ENCODE peak calls at places on chromosomes 3 and 15, in five cellular contexts. R, I, A, O and H are unnamed samples.

GRCh38 chr3:175066617-175067415 is 207.7 kb downstream of the NAALADL2 start:
- DNase-seq in R (no peak), I (no peak), A (no peak), O (no peak), H (no peak)

GRCh38 chr3:12436514-12437222 is 47.6 kb upstream of the TSEN2 start:
- DNase-seq in R (no peak), I (no peak), A (no peak), O (no peak), H (no peak)

GRCh38 chr3:188673509-188674239 is 498.1 kb upstream of the TPRG1 start:
- DNase-seq in R (no peak), I (no peak), A (no peak), O (no peak), H (no peak)

GRCh38 chr3:10546181-10546624 is 40.8 kb upstream of the ATP2B2 start:
- DNase-seq in R (no peak), I (no peak), A (no peak), O (no peak), H (peak; percentile 56)

GRCh38 chr3:39329493-39329892 is at the start of gene CCR8:
- DNase-seq in R (no peak), I (no peak), A (no peak), O (no peak), H (no peak)

GRCh38 chr15:68576253-68577236 is 2.2 kb upstream of the CORO2B start:
- DNase-seq in R (no peak), I (no peak), A (no peak), O (peak; percentile 39), H (no peak)

GRCh38 chr3:116067275-116067674 is 378.0 kb downstream of the LSAMP start:
- DNase-seq in R (no peak), I (no peak), A (no peak), O (no peak), H (no peak)

GRCh38 chr15:22903961-22904534 is 65.6 kb downstream of the NIPA2 start:
- DNase-seq in R (no peak), I (no peak), A (no peak), O (no peak), H (no peak)

GRCh38 chr3:191051037-191051436 is 148.0 kb upstream of the OSTN start:
- DNase-seq in R (no peak), I (no peak), A (no peak), O (no peak), H (no peak)

DNA sequence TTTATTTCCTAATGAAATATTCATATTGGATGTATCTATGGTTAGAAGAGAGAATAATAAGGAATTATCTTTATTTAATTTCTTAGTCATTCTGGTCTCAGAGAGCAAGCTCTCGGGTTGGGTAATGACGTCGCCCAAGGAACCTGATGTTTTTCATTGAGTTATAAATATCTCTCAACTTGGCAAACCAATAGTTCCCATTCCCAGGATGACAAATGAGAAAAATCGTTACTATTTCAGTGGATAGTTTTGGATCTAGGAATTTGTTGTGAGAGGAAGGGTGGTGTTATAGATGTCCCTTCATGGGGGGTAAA is 162.9 kb upstream of the NR2E3 start:
- DNase-seq in R (no peak), I (no peak), A (no peak), O (no peak), H (no peak)
- H3K27ac ChIP-seq in R (no peak overlapping the region), I (no peak overlapping the region), A (no peak overlapping the region), O (no peak overlapping the region), H (no peak overlapping the region)

GRCh38 chr3:114722530-114722929 is 424.6 kb downstream of the ZBTB20 start:
- DNase-seq in R (no peak), I (no peak), A (no peak), O (no peak), H (no peak)
- H3K4me1 ChIP-seq in R (peaks cover 7% of the 10 kb centered on the region), I (peaks cover 31% of the 10 kb centered on the region), A (no peaks in the 10 kb centered on the region), O (peaks cover 14% of the 10 kb centered on the region), H (peaks cover 7% of the 10 kb centered on the region)

GRCh38 chr15:57057134-57057930 is 138.9 kb downstream of the TCF12 start:
- DNase-seq in R (no peak), I (no peak), A (no peak), O (no peak), H (no peak)

GRCh38 chr15:57060799-57061198 is 142.4 kb downstream of the TCF12 start:
- DNase-seq in R (no peak), I (no peak), A (no peak), O (no peak), H (no peak)

GRCh38 chr15:57061281-57061680 is 142.8 kb downstream of the TCF12 start:
- DNase-seq in R (no peak), I (no peak), A (no peak), O (no peak), H (no peak)

GRCh38 chr15:57064033-57064432 is 145.6 kb downstream of the TCF12 start:
- DNase-seq in R (no peak), I (no peak), A (no peak), O (no peak), H (no peak)

GRCh38 chr15:57061696-57062095 is 143.3 kb downstream of the TCF12 start:
- DNase-seq in R (no peak), I (no peak), A (no peak), O (no peak), H (no peak)
- TF ChIP-seq CTCF in R (no peak), I (no peak), A (no peak), O (no peak), H (no peak)

DNA sequence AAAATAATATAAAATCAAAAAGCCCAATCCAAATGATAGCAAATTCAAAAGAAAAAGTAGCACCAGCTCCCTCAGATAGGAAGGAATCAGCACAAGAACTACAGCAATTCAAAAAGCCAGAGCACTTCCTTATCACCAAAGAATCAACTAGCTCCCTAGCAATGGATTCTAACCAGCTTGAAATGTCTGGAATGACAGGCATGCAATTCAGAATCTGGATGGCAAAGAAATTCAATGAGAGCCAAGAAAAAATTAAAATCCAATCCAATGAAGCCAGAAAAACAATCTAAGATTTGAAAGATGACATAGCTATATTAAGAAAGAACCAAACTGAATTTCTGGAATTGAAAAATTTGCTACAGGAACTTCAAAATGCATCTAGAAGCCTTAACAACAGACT is 1334.4 kb upstream of the ALCAM start:
- DNase-seq in R (no peak), I (no peak), A (no peak), O (no peak), H (no peak)
- H3K27ac ChIP-seq in R (no peak overlapping the region), I (no peak overlapping the region), A (no peak overlapping the region), O (no peak overlapping the region), H (no peak overlapping the region)

GRCh38 chr15:67085237-67085817 is 19.9 kb downstream of the SMAD3 start:
- DNase-seq in R (no peak), I (no peak), A (no peak), O (no peak), H (no peak)
- H3K4me1 ChIP-seq in R (peaks cover 46% of the 10 kb centered on the region), I (peaks cover 89% of the 10 kb centered on the region), A (peaks cover 78% of the 10 kb centered on the region), O (peaks cover 95% of the 10 kb centered on the region), H (peaks cover 84% of the 10 kb centered on the region)

DNA sequence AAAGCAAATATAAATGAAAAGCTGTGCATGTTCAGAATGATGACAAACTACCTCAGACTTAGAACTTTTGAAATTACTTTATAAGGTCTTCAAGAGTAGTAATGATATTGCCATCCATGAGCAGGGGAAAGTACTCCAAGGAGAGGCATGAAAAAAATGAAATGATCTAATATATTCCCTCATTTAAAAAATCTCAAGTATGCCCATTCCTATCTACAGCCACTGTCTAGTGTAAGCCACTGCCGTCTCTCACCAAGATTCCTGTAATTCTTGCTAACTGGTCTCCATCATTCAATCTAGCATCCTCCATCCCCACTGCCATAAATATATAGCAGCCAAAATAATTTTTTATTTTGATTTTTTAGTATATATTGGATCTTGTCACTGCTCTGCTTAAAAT is 258.8 kb downstream of the PLOD2 start:
- DNase-seq in R (no peak), I (no peak), A (no peak), O (no peak), H (no peak)
- TF ChIP-seq CTCF in R (no peak), I (no peak), A (no peak), O (no peak), H (no peak)